ENCODE peak calls at places on chromosome 14, in ten cellular contexts. One of them, this sample, is unnamed.

GRCh38 chr14:98926151-98926550 is 345.8 kb downstream of the BCL11B start:
- DNase-seq in tibial artery: no peak
- DNase-seq in kidney epithelial cell: no peak
- DNase-seq in neural progenitor cell: no peak
- DNase-seq in astrocyte: no peak
- DNase-seq in stomach: no peak
- DNase-seq in GM06990: no peak
- DNase-seq in right lobe of liver: no peak
- DNase-seq in pancreas: no peak
- DNase-seq in cardiac muscle cell: no peak
- DNase-seq in this sample: no peak

GRCh38 chr14:72688990-72689677 is 204.8 kb downstream of the DPF3 start:
- DNase-seq in stomach: no peak
- DNase-seq in neural progenitor cell: peak
- DNase-seq in right lobe of liver: no peak
- DNase-seq in GM06990: no peak
- DNase-seq in cardiac muscle cell: peak
- DNase-seq in tibial artery: no peak
- DNase-seq in kidney epithelial cell: no peak
- DNase-seq in pancreas: no peak
- DNase-seq in astrocyte: no peak
- DNase-seq in this sample: no peak

GRCh38 chr14:50647753-50648152 is 20.4 kb downstream of the SAV1 start:
- DNase-seq in GM06990: no peak
- DNase-seq in cardiac muscle cell: no peak
- DNase-seq in stomach: no peak
- DNase-seq in pancreas: no peak
- DNase-seq in tibial artery: no peak
- DNase-seq in astrocyte: no peak
- DNase-seq in right lobe of liver: no peak
- DNase-seq in kidney epithelial cell: no peak
- DNase-seq in neural progenitor cell: no peak
- DNase-seq in this sample: no peak

GRCh38 chr14:97021571-97022171 is 224.5 kb downstream of the VRK1 start:
- DNase-seq in right lobe of liver: no peak
- DNase-seq in neural progenitor cell: no peak
- DNase-seq in cardiac muscle cell: no peak
- DNase-seq in GM06990: no peak
- DNase-seq in kidney epithelial cell: no peak
- DNase-seq in stomach: no peak
- DNase-seq in astrocyte: no peak
- DNase-seq in pancreas: no peak
- DNase-seq in tibial artery: no peak
- DNase-seq in this sample: no peak

GRCh38 chr14:94028450-94028826 is 2.3 kb downstream of the OTUB2 start:
- DNase-seq in right lobe of liver: no peak
- DNase-seq in neural progenitor cell: peak
- DNase-seq in astrocyte: peak
- DNase-seq in tibial artery: no peak
- DNase-seq in pancreas: no peak
- DNase-seq in stomach: no peak
- DNase-seq in cardiac muscle cell: no peak
- DNase-seq in kidney epithelial cell: no peak
- DNase-seq in GM06990: no peak
- DNase-seq in this sample: no peak

GRCh38 chr14:72788255-72788654 is 105.6 kb downstream of the DPF3 start:
- DNase-seq in GM06990: peak
- DNase-seq in kidney epithelial cell: no peak
- DNase-seq in cardiac muscle cell: no peak
- DNase-seq in astrocyte: no peak
- DNase-seq in tibial artery: no peak
- DNase-seq in right lobe of liver: no peak
- DNase-seq in neural progenitor cell: no peak
- DNase-seq in pancreas: no peak
- DNase-seq in stomach: no peak
- DNase-seq in this sample: no peak

GRCh38 chr14:70904376-70904775 is 2.9 kb upstream of the PCNX1 start:
- DNase-seq in neural progenitor cell: no peak
- DNase-seq in kidney epithelial cell: no peak
- DNase-seq in stomach: no peak
- DNase-seq in tibial artery: no peak
- DNase-seq in GM06990: no peak
- DNase-seq in cardiac muscle cell: no peak
- DNase-seq in right lobe of liver: no peak
- DNase-seq in pancreas: no peak
- DNase-seq in astrocyte: no peak
- DNase-seq in this sample: no peak

GRCh38 chr14:102182901-102183619 is 43.4 kb downstream of the WDR20 start:
- DNase-seq in cardiac muscle cell: no peak
- DNase-seq in GM06990: no peak
- DNase-seq in tibial artery: no peak
- DNase-seq in stomach: no peak
- DNase-seq in pancreas: no peak
- DNase-seq in right lobe of liver: no peak
- DNase-seq in neural progenitor cell: no peak
- DNase-seq in astrocyte: peak
- DNase-seq in kidney epithelial cell: no peak
- DNase-seq in this sample: no peak

GRCh38 chr14:92039073-92039719 is 663 bp downstream of the TRIP11 start:
- DNase-seq in neural progenitor cell: peak
- DNase-seq in cardiac muscle cell: peak
- DNase-seq in tibial artery: no peak
- DNase-seq in GM06990: no peak
- DNase-seq in astrocyte: peak
- DNase-seq in stomach: no peak
- DNase-seq in kidney epithelial cell: peak
- DNase-seq in pancreas: no peak
- DNase-seq in right lobe of liver: peak
- DNase-seq in this sample: peak

GRCh38 chr14:44029933-44030332 is 477.1 kb downstream of the FSCB start:
- DNase-seq in right lobe of liver: no peak
- DNase-seq in astrocyte: no peak
- DNase-seq in tibial artery: no peak
- DNase-seq in GM06990: no peak
- DNase-seq in stomach: no peak
- DNase-seq in cardiac muscle cell: no peak
- DNase-seq in pancreas: no peak
- DNase-seq in kidney epithelial cell: no peak
- DNase-seq in neural progenitor cell: no peak
- DNase-seq in this sample: no peak

GRCh38 chr14:77918448-77918847 is 118.5 kb downstream of the ADCK1 start:
- DNase-seq in stomach: no peak
- DNase-seq in cardiac muscle cell: no peak
- DNase-seq in kidney epithelial cell: no peak
- DNase-seq in GM06990: no peak
- DNase-seq in pancreas: no peak
- DNase-seq in tibial artery: no peak
- DNase-seq in astrocyte: no peak
- DNase-seq in neural progenitor cell: no peak
- DNase-seq in right lobe of liver: no peak
- DNase-seq in this sample: no peak

GRCh38 chr14:65164825-65165135 is 62.5 kb upstream of the MAX start:
- DNase-seq in pancreas: no peak
- DNase-seq in kidney epithelial cell: no peak
- DNase-seq in astrocyte: no peak
- DNase-seq in tibial artery: no peak
- DNase-seq in GM06990: peak
- DNase-seq in cardiac muscle cell: no peak
- DNase-seq in right lobe of liver: no peak
- DNase-seq in stomach: no peak
- DNase-seq in neural progenitor cell: no peak
- DNase-seq in this sample: no peak

GRCh38 chr14:60563113-60563512 is 54.2 kb downstream of the SIX6 start:
- DNase-seq in GM06990: no peak
- DNase-seq in pancreas: no peak
- DNase-seq in right lobe of liver: no peak
- DNase-seq in astrocyte: peak
- DNase-seq in tibial artery: no peak
- DNase-seq in kidney epithelial cell: no peak
- DNase-seq in stomach: no peak
- DNase-seq in cardiac muscle cell: no peak
- DNase-seq in neural progenitor cell: no peak
- DNase-seq in this sample: peak

GRCh38 chr14:60565211-60565610 is 56.3 kb downstream of the SIX6 start:
- DNase-seq in tibial artery: no peak
- DNase-seq in kidney epithelial cell: peak
- DNase-seq in cardiac muscle cell: no peak
- DNase-seq in right lobe of liver: no peak
- DNase-seq in neural progenitor cell: no peak
- DNase-seq in GM06990: no peak
- DNase-seq in pancreas: no peak
- DNase-seq in astrocyte: peak
- DNase-seq in stomach: no peak
- DNase-seq in this sample: no peak

GRCh38 chr14:60561845-60562746 is 53.1 kb downstream of the SIX6 start:
- DNase-seq in stomach: peak
- DNase-seq in neural progenitor cell: peak
- DNase-seq in tibial artery: no peak
- DNase-seq in pancreas: no peak
- DNase-seq in right lobe of liver: no peak
- DNase-seq in cardiac muscle cell: peak
- DNase-seq in kidney epithelial cell: peak
- DNase-seq in GM06990: no peak
- DNase-seq in astrocyte: peak
- DNase-seq in this sample: peak
- TF ChIP-seq CTCF in stomach: peak
- TF ChIP-seq CTCF in neural progenitor cell: peak
- TF ChIP-seq CTCF in tibial artery: peak
- TF ChIP-seq CTCF in pancreas: peak
- TF ChIP-seq CTCF in right lobe of liver: peak
- TF ChIP-seq CTCF in cardiac muscle cell: peak
- TF ChIP-seq CTCF in kidney epithelial cell: peak
- TF ChIP-seq CTCF in GM06990: peak
- TF ChIP-seq CTCF in astrocyte: peak
- TF ChIP-seq CTCF in this sample: peak

GRCh38 chr14:61177279-61178225 is 103.6 kb downstream of the TMEM30B start:
- DNase-seq in cardiac muscle cell: no peak
- DNase-seq in right lobe of liver: no peak
- DNase-seq in stomach: no peak
- DNase-seq in astrocyte: peak
- DNase-seq in neural progenitor cell: no peak
- DNase-seq in kidney epithelial cell: no peak
- DNase-seq in tibial artery: no peak
- DNase-seq in pancreas: no peak
- DNase-seq in GM06990: no peak
- DNase-seq in this sample: no peak
- H3K4me3 ChIP-seq in cardiac muscle cell: no peak
- H3K4me3 ChIP-seq in right lobe of liver: no peak
- H3K4me3 ChIP-seq in stomach: no peak
- H3K4me3 ChIP-seq in astrocyte: no peak
- H3K4me3 ChIP-seq in neural progenitor cell: no peak
- H3K4me3 ChIP-seq in kidney epithelial cell: no peak
- H3K4me3 ChIP-seq in tibial artery: no peak
- H3K4me3 ChIP-seq in pancreas: no peak
- H3K4me3 ChIP-seq in GM06990: no peak
- H3K4me3 ChIP-seq in this sample: no peak

GRCh38 chr14:60616326-60617044 is 32.8 kb downstream of the SIX1 start:
- DNase-seq in kidney epithelial cell: no peak
- DNase-seq in cardiac muscle cell: no peak
- DNase-seq in tibial artery: no peak
- DNase-seq in neural progenitor cell: no peak
- DNase-seq in astrocyte: no peak
- DNase-seq in GM06990: no peak
- DNase-seq in right lobe of liver: no peak
- DNase-seq in pancreas: no peak
- DNase-seq in stomach: no peak
- DNase-seq in this sample: no peak
- TF ChIP-seq CTCF in kidney epithelial cell: no peak
- TF ChIP-seq CTCF in cardiac muscle cell: no peak
- TF ChIP-seq CTCF in tibial artery: no peak
- TF ChIP-seq CTCF in neural progenitor cell: no peak
- TF ChIP-seq CTCF in astrocyte: no peak
- TF ChIP-seq CTCF in GM06990: no peak
- TF ChIP-seq CTCF in right lobe of liver: no peak
- TF ChIP-seq CTCF in pancreas: no peak
- TF ChIP-seq CTCF in stomach: no peak
- TF ChIP-seq CTCF in this sample: no peak

GRCh38 chr14:32933943-32934890 is 4.5 kb upstream of the NPAS3 start:
- DNase-seq in cardiac muscle cell: peak
- DNase-seq in stomach: no peak
- DNase-seq in astrocyte: peak
- DNase-seq in kidney epithelial cell: no peak
- DNase-seq in pancreas: peak
- DNase-seq in tibial artery: no peak
- DNase-seq in GM06990: no peak
- DNase-seq in neural progenitor cell: peak
- DNase-seq in right lobe of liver: no peak
- DNase-seq in this sample: no peak

GRCh38 chr14:32932302-32932920 is 6.3 kb upstream of the NPAS3 start:
- DNase-seq in stomach: no peak
- DNase-seq in GM06990: no peak
- DNase-seq in right lobe of liver: no peak
- DNase-seq in cardiac muscle cell: no peak
- DNase-seq in kidney epithelial cell: no peak
- DNase-seq in neural progenitor cell: peak
- DNase-seq in pancreas: no peak
- DNase-seq in astrocyte: peak
- DNase-seq in tibial artery: no peak
- DNase-seq in this sample: no peak

GRCh38 chr14:32933623-32933942 is 5.1 kb upstream of the NPAS3 start:
- DNase-seq in cardiac muscle cell: no peak
- DNase-seq in kidney epithelial cell: no peak
- DNase-seq in tibial artery: no peak
- DNase-seq in GM06990: no peak
- DNase-seq in astrocyte: peak
- DNase-seq in stomach: no peak
- DNase-seq in neural progenitor cell: peak
- DNase-seq in right lobe of liver: no peak
- DNase-seq in pancreas: no peak
- DNase-seq in this sample: no peak

GRCh38 chr14:32934891-32935633 is 3.6 kb upstream of the NPAS3 start:
- DNase-seq in right lobe of liver: no peak
- DNase-seq in astrocyte: peak
- DNase-seq in stomach: no peak
- DNase-seq in GM06990: no peak
- DNase-seq in cardiac muscle cell: peak
- DNase-seq in tibial artery: no peak
- DNase-seq in kidney epithelial cell: no peak
- DNase-seq in neural progenitor cell: peak
- DNase-seq in pancreas: peak
- DNase-seq in this sample: no peak

DNA sequence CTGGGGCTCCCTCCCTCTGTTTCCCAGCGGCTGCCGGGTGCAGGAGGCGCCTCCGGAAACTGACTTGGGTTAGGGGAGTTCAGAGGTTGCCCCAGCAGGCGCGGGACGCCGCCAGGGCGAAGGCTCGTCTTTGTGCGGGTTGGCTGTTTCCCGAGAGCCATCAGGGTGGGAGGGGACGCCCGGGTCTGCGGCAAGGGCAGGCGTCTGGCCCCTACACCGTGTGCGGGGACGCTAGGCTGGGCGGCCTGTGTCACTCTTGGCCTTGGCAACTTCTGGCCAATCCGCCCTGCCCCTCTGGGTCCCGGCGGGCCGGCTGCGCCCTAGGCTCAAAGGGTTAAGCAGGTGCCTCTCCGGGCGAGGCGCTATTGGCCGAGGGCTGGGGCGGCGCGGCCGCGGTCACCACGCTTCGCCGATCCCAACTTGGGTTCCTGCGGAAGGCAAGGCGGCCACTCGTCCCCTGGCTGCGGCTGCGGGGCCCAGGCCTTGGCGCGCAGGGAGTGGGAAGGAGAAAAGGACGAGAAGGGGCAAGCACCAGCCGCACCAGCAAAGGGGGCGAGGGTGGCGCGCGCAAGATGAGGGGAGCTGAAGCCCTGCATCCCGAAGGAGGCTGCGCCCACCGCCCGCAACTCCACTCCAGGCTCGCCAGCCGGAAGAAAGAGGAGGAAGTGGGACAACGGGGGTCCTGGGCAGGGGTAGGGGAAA is 5.6 kb upstream of the NPAS3 start:
- DNase-seq in cardiac muscle cell: peak
- DNase-seq in astrocyte: no peak
- DNase-seq in right lobe of liver: no peak
- DNase-seq in kidney epithelial cell: no peak
- DNase-seq in tibial artery: peak
- DNase-seq in stomach: no peak
- DNase-seq in neural progenitor cell: peak
- DNase-seq in GM06990: no peak
- DNase-seq in pancreas: peak
- DNase-seq in this sample: no peak
- H3K4me3 ChIP-seq in cardiac muscle cell: peak
- H3K4me3 ChIP-seq in astrocyte: peak
- H3K4me3 ChIP-seq in right lobe of liver: peak
- H3K4me3 ChIP-seq in kidney epithelial cell: peak
- H3K4me3 ChIP-seq in tibial artery: peak
- H3K4me3 ChIP-seq in stomach: peak
- H3K4me3 ChIP-seq in neural progenitor cell: peak
- H3K4me3 ChIP-seq in GM06990: no peak
- H3K4me3 ChIP-seq in pancreas: peak
- H3K4me3 ChIP-seq in this sample: peak